ENCODE peak calls at places on chromosomes 11 and 22, in nine cellular contexts. Y is Right ventricle myocardium superior; K is ACHN; L is right atrium auricular region; V is A172; G is lung; B is stimulated activated CD4-positive, alpha-beta T cell treated with anti-CD3 and anti-CD28 coated beads, Interleukin-2, amount 100 ng/mL, for 48 hours; Q is glutamatergic neuron; R is A673. X is an unnamed sample.
A peak's percentile ranks its signal among the peaks of the same experiment; 100 is the strongest.

GRCh38 chr22:44895296-44896055 is 114.3 kb downstream of the PHF21B start:
- DNase-seq in Y (no peak), G (no peak), K (no peak), R (no peak), L (no peak), V (no peak), Q (no peak), B (no peak), X (no peak)

GRCh38 chr22:43170131-43170480 is 16.8 kb downstream of the TTLL12 start:
- DNase-seq in R (no peak), B (no peak), G (no peak), V (no peak), Y (peak; percentile 30), Q (no peak), L (no peak), K (no peak), X (no peak)

GRCh38 chr11:121048464-121049233 is 24.7 kb downstream of the TBCEL start:
- DNase-seq in B (no peak), R (no peak), Y (no peak), G (no peak), K (peak; percentile 4), L (no peak), Q (no peak), V (no peak), X (peak; percentile 64)

GRCh38 chr11:104163100-104164027 is 583 bp downstream of the PDGFD start:
- DNase-seq in B (no peak), R (no peak), Y (peak; percentile 56), Q (no peak), V (peak; percentile 20), L (no peak), K (peak; percentile 32), G (no peak), X (no peak)

GRCh38 chr11:36012410-36012809 is 68.5 kb downstream of the LDLRAD3 start:
- DNase-seq in R (no peak), Q (no peak), L (no peak), Y (no peak), K (no peak), B (no peak), V (peak; percentile 58), G (no peak), X (peak; percentile 66)

GRCh38 chr11:69638941-69639681 is 1.8 kb upstream of the CCND1 start:
- DNase-seq in Q (peak; percentile 90), B (no peak), V (peak; percentile 96), G (peak; percentile 95), R (peak; percentile 99), L (peak; percentile 95), Y (peak; percentile 94), K (peak; percentile 93), X (peak; percentile 94)

GRCh38 chr11:2760196-2760871 is 60.5 kb upstream of the KCNQ1OT1 start:
- DNase-seq in R (no peak), Y (no peak), V (no peak), L (peak; percentile 40), Q (no peak), B (no peak), G (no peak), K (no peak), X (no peak)

GRCh38 chr11:127805771-127806170 is 781.6 kb downstream of the ETS1 start:
- DNase-seq in V (no peak), Y (no peak), Q (no peak), R (peak; percentile 74), L (no peak), G (no peak), K (no peak), B (no peak), X (no peak)

GRCh38 chr22:46807458-46807857 is 45.0 kb downstream of the TBC1D22A start:
- DNase-seq in B (no peak), Y (no peak), R (no peak), Q (no peak), V (no peak), L (no peak), K (no peak), G (no peak), X (no peak)